ENCODE peak calls at places on chromosomes 2 and 18, in four cellular contexts. I is H9, L is IMR-90, S is H1. H is an unnamed sample.

GRCh38 chr2:67879586-67880290 is 183.1 kb downstream of the C1D start:
- DNase-seq in I (no peak), L (peak; percentile 69), S (no peak), H (no peak)

GRCh38 chr2:128435576-128436497 is 117.2 kb upstream of the HS6ST1 start:
- DNase-seq in I (peak; percentile 17), L (no peak), S (no peak), H (no peak)

GRCh38 chr2:127581050-127581345 is 45.5 kb downstream of the MYO7B start:
- DNase-seq in I (no peak), L (no peak), S (peak; percentile 27), H (no peak)

GRCh38 chr18:8952796-8953760 is 149.4 kb upstream of the NDUFV2 start:
- DNase-seq in I (no peak), L (peak; percentile 92), S (no peak), H (no peak)

GRCh38 chr2:157190151-157190550 is 67.4 kb upstream of the GALNT5 start:
- DNase-seq in I (no peak), L (peak; percentile 90), S (no peak), H (peak; percentile 43)

GRCh38 chr18:55861266-55861665 is 273.3 kb upstream of the TCF4 start:
- DNase-seq in I (peak; percentile 48), L (peak; percentile 60), S (no peak), H (peak; percentile 73)

GRCh38 chr2:233449071-233449901 is 95.0 kb downstream of the DGKD start:
- DNase-seq in I (peak; percentile 84), L (peak; percentile 48), S (peak; percentile 85), H (peak; percentile 78)

GRCh38 chr2:141957321-141957720 is 173.5 kb downstream of the LRP1B start:
- DNase-seq in I (no peak), L (no peak), S (no peak), H (peak; percentile 22)

GRCh38 chr2:48080534-48081316 is 174.4 kb upstream of the FBXO11 start:
- DNase-seq in I (no peak), L (no peak), S (no peak), H (peak; percentile 21)

GRCh38 chr2:95311821-95312542 is 14.8 kb downstream of the KCNIP3 start:
- DNase-seq in I (no peak), L (no peak), S (no peak), H (no peak)

GRCh38 chr2:215626812-215627281 is 191.0 kb upstream of the FN1 start:
- DNase-seq in I (no peak), L (no peak), S (no peak), H (peak; percentile 33)

GRCh38 chr2:160111951-160112798 is 49.8 kb upstream of the PLA2R1 start:
- DNase-seq in I (no peak), L (no peak), S (no peak), H (no peak)

GRCh38 chr2:218360453-218360852 is 3.8 kb downstream of the CATIP start:
- DNase-seq in I (no peak), L (no peak), S (no peak), H (no peak)
- H4K5ac ChIP-seq in I (no peak overlapping the region), L (no peak overlapping the region), S (no peak overlapping the region), H (no peak overlapping the region)

DNA sequence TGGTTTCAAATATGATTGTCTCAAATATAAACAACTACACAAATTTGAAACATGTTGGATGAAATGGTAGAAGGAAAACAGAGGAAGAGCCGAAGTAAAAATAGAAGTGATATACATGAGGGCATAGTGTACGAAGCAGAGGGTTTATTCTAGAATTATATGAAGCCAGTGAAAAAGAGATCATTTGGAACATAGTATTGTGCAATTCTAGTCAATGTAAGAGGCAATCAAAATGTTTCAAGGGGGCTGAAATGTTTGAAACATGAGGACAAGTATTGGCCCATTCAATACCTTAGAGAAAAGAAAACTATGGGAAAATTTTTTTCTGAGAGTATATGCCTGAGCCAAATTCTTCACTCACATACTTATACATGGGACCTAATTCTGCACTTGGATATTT is 198.1 kb downstream of the PAX3 start:
- DNase-seq in I (no peak), L (no peak), S (no peak), H (no peak)
- H3K18ac ChIP-seq in I (no peak overlapping the region), L (no peak overlapping the region), S (no peak overlapping the region), H (no peak overlapping the region)

GRCh38 chr2:45710468-45710867 is 59.0 kb downstream of the PRKCE start:
- DNase-seq in I (no peak), L (no peak), S (no peak), H (no peak)
- H4K5ac ChIP-seq in I (no peak overlapping the region), L (no peak overlapping the region), S (no peak overlapping the region), H (no peak overlapping the region)

DNA sequence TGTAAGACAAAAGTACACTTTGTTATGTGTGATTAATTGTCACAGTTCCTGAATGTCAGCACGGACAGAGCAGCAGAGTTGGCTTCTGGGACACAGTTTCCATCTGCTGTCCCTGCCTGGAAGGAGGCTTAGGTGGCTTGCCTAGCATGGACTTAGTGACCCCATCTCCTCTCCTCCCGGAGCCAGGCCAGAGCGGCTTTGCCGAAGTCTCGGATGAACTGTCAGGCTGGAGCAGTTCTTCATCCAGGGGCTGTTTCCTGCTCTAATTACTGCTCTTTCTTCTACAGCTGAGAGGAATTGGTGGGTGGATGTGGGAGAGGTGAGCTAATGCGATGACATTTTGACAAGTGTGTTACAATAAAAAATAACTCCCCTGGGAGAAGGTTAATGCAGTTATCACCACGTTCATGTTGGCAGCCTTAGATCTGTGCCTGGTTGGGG is 102.0 kb downstream of the SH3RF3 start:
- DNase-seq in I (no peak), L (no peak), S (no peak), H (no peak)
- H3K18ac ChIP-seq in I (no peak overlapping the region), L (peak overlapping the region; percentile 9), S (no peak overlapping the region), H (no peak overlapping the region)

GRCh38 chr18:7750966-7751365 is 183.8 kb downstream of the PTPRM start:
- DNase-seq in I (no peak), L (no peak), S (no peak), H (no peak)
- H4K5ac ChIP-seq in I (no peak overlapping the region), L (no peak overlapping the region), S (no peak overlapping the region), H (no peak overlapping the region)

GRCh38 chr2:231342111-231342711 is 53.3 kb upstream of the B3GNT7 start:
- DNase-seq in I (no peak), L (no peak), S (no peak), H (no peak)
- H3K18ac ChIP-seq in I (no peak overlapping the region), L (no peak overlapping the region), S (no peak overlapping the region), H (no peak overlapping the region)

DNA sequence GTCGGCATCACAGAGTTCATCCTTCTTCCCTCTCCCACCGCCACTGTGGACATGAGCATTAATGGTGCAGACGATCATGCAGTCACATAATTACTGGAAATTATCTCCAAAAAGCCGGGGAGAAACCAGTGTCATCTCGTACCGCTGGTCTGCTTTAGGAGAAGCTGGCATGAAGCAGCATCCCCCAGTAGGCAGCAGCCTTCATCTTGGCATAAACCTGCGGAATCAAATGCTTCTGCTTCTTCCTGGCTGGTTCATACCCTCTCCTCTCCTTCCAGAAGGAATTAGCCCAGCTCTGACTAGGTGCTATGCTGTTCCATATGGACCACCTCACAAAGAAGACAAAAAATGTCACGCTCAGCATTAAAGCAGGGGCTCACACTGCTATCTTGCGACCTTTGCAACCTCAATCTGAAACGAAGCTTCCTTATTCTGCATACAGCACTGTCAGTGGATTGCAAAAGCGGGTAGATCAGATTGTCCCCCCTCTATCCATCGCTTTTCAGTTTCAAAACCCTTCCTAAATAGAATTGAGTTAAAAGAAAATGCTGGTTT is 211.9 kb upstream of the ZNF521 start:
- DNase-seq in I (no peak), L (no peak), S (no peak), H (no peak)
- H4K5ac ChIP-seq in I (no peak overlapping the region), L (no peak overlapping the region), S (no peak overlapping the region), H (no peak overlapping the region)

DNA sequence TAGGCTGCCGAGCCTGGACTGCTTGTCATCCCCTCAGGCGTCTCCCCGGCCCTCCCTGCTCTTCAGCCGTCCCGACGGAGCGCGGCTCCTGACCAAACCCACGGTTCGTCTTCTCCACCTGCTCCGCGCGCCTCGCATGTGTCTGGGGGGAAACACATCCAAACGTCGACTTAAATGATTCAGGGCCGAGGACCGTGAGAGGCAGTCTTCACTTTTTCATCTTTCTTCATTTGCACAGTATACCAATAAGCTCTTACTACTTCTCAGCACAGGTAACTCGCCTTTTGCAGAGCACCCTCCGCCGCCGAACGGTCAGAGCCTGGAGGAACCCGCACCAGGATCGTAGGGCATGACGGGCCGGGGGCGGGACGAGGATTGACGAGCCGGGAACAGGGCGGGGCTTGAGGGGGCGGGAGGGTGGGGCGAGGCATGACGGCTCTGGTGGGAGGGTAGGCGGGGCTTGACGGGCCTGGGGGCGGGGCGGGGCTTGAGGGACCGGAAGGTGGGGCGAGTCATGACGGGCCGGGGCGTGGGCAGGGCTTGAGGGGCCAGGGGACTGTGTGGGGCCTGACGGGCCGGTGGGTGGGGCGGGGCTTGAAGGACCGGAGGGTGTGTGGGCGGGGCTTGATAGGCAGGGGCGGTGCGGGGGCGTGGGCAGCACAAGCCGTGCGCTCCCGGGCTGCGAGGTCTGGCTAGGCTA is at the start of gene SEH1L:
- DNase-seq in I (peak; percentile 98), L (peak; percentile 98), S (peak; percentile 99), H (peak; percentile 98)
- H3K18ac ChIP-seq in I (peak within 1 kb of the TSS; percentile 93), L (peak within 1 kb of the TSS; percentile 64), S (peak within 1 kb of the TSS; percentile 95), H (peak within 1 kb of the TSS; percentile 11)

GRCh38 chr2:88711331-88711730 is 19.9 kb downstream of the RPIA start:
- DNase-seq in I (no peak), L (no peak), S (no peak), H (no peak)
- H4K5ac ChIP-seq in I (no peak overlapping the region), L (no peak overlapping the region), S (no peak overlapping the region), H (no peak overlapping the region)

GRCh38 chr2:74863802-74864248 is 29.9 kb downstream of the HK2 start:
- DNase-seq in I (no peak), L (no peak), S (no peak), H (no peak)

GRCh38 chr2:74862268-74862964 is 28.5 kb downstream of the HK2 start:
- DNase-seq in I (no peak), L (no peak), S (no peak), H (no peak)

GRCh38 chr2:74867841-74868658 is 34.1 kb downstream of the HK2 start:
- DNase-seq in I (no peak), L (peak; percentile 88), S (no peak), H (no peak)

GRCh38 chr2:74865770-74866674 is 32.1 kb downstream of the HK2 start:
- DNase-seq in I (no peak), L (no peak), S (no peak), H (peak; percentile 64)

DNA sequence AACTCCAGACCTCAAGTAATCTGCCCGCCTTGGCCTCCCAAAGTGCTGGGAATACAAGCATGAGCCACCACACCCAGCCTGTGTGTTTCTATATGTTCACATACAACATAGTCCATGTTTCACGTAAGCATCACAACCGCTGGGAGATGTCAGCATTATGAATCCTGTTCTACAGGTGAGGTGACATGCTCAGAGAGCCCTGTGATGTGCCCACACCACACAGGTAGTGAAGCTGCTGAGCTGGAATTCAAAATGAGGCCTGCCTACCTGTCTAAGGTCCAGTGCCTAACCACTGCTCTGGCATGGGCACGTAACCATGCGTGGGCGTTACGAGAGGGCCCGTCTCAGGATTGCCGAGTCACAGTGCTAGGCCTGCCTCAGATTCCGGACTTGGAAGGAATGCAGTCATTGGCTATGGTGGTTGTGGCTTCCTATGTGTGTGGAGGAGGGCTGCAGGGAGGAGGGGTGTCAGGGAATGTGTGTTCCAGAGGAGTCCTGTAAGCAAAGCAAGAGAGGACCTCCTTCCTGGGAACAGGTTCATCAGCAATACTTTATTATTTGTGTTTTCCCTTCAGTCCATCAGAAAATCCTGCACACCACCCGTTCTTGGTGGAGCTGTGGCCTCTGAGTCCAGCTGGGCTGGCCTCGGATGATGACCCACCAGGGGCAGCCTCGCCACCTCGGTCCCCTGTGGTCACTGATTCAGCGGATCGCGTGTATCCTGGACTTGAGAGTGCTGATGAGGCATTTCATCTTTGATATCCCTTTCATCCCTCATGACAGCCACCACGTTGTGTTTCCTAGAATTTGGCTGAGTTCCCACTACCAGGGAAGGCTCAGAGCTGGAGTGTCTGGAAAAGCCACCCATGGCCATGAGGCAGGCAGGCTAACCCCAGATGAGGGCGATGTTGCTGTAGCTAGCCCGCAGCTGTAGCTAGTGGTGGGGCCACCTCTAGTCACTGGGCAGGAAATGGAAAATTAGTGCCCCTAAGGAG is 31.1 kb downstream of the HK2 start:
- DNase-seq in I (peak; percentile 56), L (peak; percentile 70), S (no peak), H (peak; percentile 72)
- H3K18ac ChIP-seq in I (no peak overlapping the region), L (no peak overlapping the region), S (no peak overlapping the region), H (no peak overlapping the region)

H was measured in mesendoderm.